ENCODE peak calls at places on chromosomes 5 and 9, in four cellular contexts. S, M, P and F are unnamed samples.

GRCh38 chr5:72166070-72166979 is 59.0 kb downstream of the MAP1B start:
- DNase-seq in S (peak), M (no peak), P (no peak), F (peak)

GRCh38 chr5:33470544-33470943 is 29.8 kb downstream of the TARS1 start:
- DNase-seq in P (no peak), M (no peak), S (peak), F (peak)

GRCh38 chr5:135457424-135458071 is 5.4 kb upstream of the TIFAB start:
- DNase-seq in M (peak), S (peak), P (no peak), F (peak)

GRCh38 chr5:78511116-78511906 is 137.3 kb downstream of the LHFPL2 start:
- DNase-seq in S (peak), M (no peak), P (no peak), F (no peak)

GRCh38 chr5:96226941-96227552 is 206.0 kb downstream of the PCSK1 start:
- DNase-seq in S (no peak), M (no peak), P (no peak), F (peak)

GRCh38 chr5:158905281-158905680 is 194.4 kb downstream of the EBF1 start:
- DNase-seq in S (no peak), P (no peak), M (no peak), F (no peak)

GRCh38 chr9:14538529-14538928 is 154.7 kb downstream of the ZDHHC21 start:
- DNase-seq in S (peak), M (no peak), P (no peak), F (no peak)

GRCh38 chr5:140635291-140636257 is 2.6 kb upstream of the CD14 start:
- DNase-seq in S (no peak), M (no peak), P (no peak), F (no peak)

GRCh38 chr5:75167345-75167744 is 69.3 kb downstream of the ANKRD31 start:
- DNase-seq in S (no peak), P (no peak), M (peak), F (peak)

GRCh38 chr5:142576303-142576702 is 109.6 kb downstream of the FGF1 start:
- DNase-seq in P (no peak), S (no peak), M (no peak), F (no peak)

GRCh38 chr5:176542596-176543427 is 5.6 kb upstream of the RNF44 start:
- DNase-seq in M (peak), P (no peak), S (peak), F (peak)

GRCh38 chr5:157540707-157541451 is 34.7 kb downstream of the ADAM19 start:
- DNase-seq in P (no peak), M (no peak), S (no peak), F (no peak)

GRCh38 chr9:7394007-7394774 is 405.4 kb downstream of the DMAC1 start:
- DNase-seq in P (no peak), M (no peak), S (no peak), F (peak)

GRCh38 chr5:11383506-11384095 is 520.6 kb downstream of the CTNND2 start:
- DNase-seq in M (no peak), P (no peak), S (no peak), F (no peak)

GRCh38 chr5:139668064-139668880 is 20.1 kb downstream of the CXXC5 start:
- DNase-seq in M (no peak), S (peak), P (no peak), F (no peak)

GRCh38 chr9:91905958-91906585 is 44.0 kb downstream of the ROR2 start:
- DNase-seq in S (peak), M (peak), P (no peak), F (no peak)

GRCh38 chr5:1502046-1502736 is 21.6 kb downstream of the LPCAT1 start:
- DNase-seq in S (peak), M (no peak), P (no peak), F (no peak)

GRCh38 chr9:35729700-35730485 is 2.1 kb downstream of the TLN1 start:
- DNase-seq in S (peak), M (peak), P (no peak), F (peak)

GRCh38 chr5:148033138-148033537 is 30.6 kb upstream of the SPINK5 start:
- DNase-seq in M (no peak), P (no peak), S (no peak), F (no peak)

GRCh38 chr5:172266676-172267092 is 16.9 kb downstream of the UBTD2 start:
- DNase-seq in P (no peak), M (no peak), S (no peak), F (peak)

GRCh38 chr9:100324594-100325200 is 28.0 kb downstream of the TEX10 start:
- DNase-seq in S (peak), M (peak), P (no peak), F (peak)

GRCh38 chr5:30183736-30184135 is 1009.8 kb upstream of the CDH6 start:
- DNase-seq in P (no peak), M (no peak), S (no peak), F (no peak)

GRCh38 chr5:177508837-177509236 is 789 bp downstream of the DOK3 start:
- DNase-seq in S (peak), P (no peak), M (no peak), F (no peak)